ENCODE peak calls at places on chromosomes 13 and 19, in ten cellular contexts. R is stimulated activated CD8-positive, alpha-beta memory T cell treated with anti-CD3 and anti-CD28 coated beads, Interleukin-7, amount 100 ng/mL, for 1 hour; A is NK-92 treated with Interleukin-12 subunit alpha and Interleukin-12 subunit beta, amount 100 ng/mL, for 24 hours; Y is IMR-90; K is KG1; T is coronary artery; X is NCI-H1694 treated with DMSO at 0.1 percent for 48 hours; L is heart left ventricle; F is activated CD8-positive, alpha-beta memory T cell treated with anti-CD3 and anti-CD28 coated beads for 4 hours; C is memory B cell. D is an unnamed sample.

GRCh38 chr19:47444388-47444821 is 25.1 kb upstream of the MEIS3 start:
- DNase-seq in R (no peak), A (no peak), Y (no peak), K (no peak), T (no peak), X (no peak), L (peak), F (no peak), C (no peak), D (no peak)

GRCh38 chr13:97946951-97947588 is 6.4 kb upstream of the IPO5 start:
- DNase-seq in R (no peak), A (no peak), Y (peak), K (no peak), T (no peak), X (no peak), L (no peak), F (no peak), C (no peak), D (no peak)

GRCh38 chr19:29731331-29731850 is 16.3 kb upstream of the C19orf12 start:
- DNase-seq in R (no peak), A (no peak), Y (no peak), K (no peak), T (no peak), X (no peak), L (no peak), F (no peak), C (no peak), D (no peak)

GRCh38 chr13:22596157-22596863 is 584.5 kb upstream of the SGCG start:
- DNase-seq in R (no peak), A (no peak), Y (no peak), K (no peak), T (no peak), X (no peak), L (no peak), F (no peak), C (no peak), D (no peak)

GRCh38 chr13:36297259-36297599 is 385 bp downstream of the CCDC169 start:
- DNase-seq in R (no peak), A (no peak), Y (peak), K (no peak), T (no peak), X (no peak), L (no peak), F (no peak), C (no peak), D (no peak)

GRCh38 chr13:51832471-51833152 is 12.4 kb downstream of the TMEM272 start:
- DNase-seq in R (peak), A (no peak), Y (peak), K (no peak), T (no peak), X (peak), L (no peak), F (peak), C (peak), D (no peak)

GRCh38 chr13:46550822-46551221 is 2.1 kb upstream of the LRCH1 start:
- DNase-seq in R (no peak), A (no peak), Y (no peak), K (no peak), T (no peak), X (no peak), L (no peak), F (no peak), C (no peak), D (no peak)

GRCh38 chr13:32164622-32165268 is 133.2 kb downstream of the FRY start:
- DNase-seq in R (no peak), A (no peak), Y (peak), K (no peak), T (no peak), X (peak), L (no peak), F (no peak), C (peak), D (no peak)

GRCh38 chr19:17755977-17756670 is 4.8 kb downstream of the FCHO1 start:
- DNase-seq in R (no peak), A (no peak), Y (peak), K (no peak), T (no peak), X (peak), L (no peak), F (no peak), C (peak), D (no peak)

GRCh38 chr19:5480427-5480836 is 25.2 kb downstream of the ZNRF4 start:
- DNase-seq in R (no peak), A (no peak), Y (no peak), K (no peak), T (no peak), X (peak), L (no peak), F (no peak), C (no peak), D (no peak)

GRCh38 chr19:18469245-18470107 is 31.5 kb upstream of the ISYNA1 start:
- DNase-seq in R (peak), A (no peak), Y (peak), K (no peak), T (no peak), X (peak), L (peak), F (no peak), C (peak), D (no peak)

GRCh38 chr13:27960362-27961226 is 8.5 kb downstream of the CDX2 start:
- DNase-seq in R (no peak), A (no peak), Y (no peak), K (no peak), T (no peak), X (peak), L (no peak), F (no peak), C (no peak), D (peak)

GRCh38 chr19:15022752-15023151 is 26.5 kb upstream of the CASP14 start:
- DNase-seq in R (no peak), A (no peak), Y (no peak), K (no peak), T (no peak), X (no peak), L (no peak), F (no peak), C (no peak), D (no peak)

GRCh38 chr19:19595171-19595701 is 23.3 kb downstream of the PBX4 start:
- DNase-seq in R (no peak), A (no peak), Y (peak), K (no peak), T (no peak), X (peak), L (no peak), F (no peak), C (no peak), D (no peak)

GRCh38 chr13:66114127-66114526 is 1116.0 kb downstream of the PCDH9 start:
- DNase-seq in R (no peak), A (no peak), Y (peak), K (no peak), T (no peak), X (no peak), L (no peak), F (no peak), C (no peak), D (no peak)

GRCh38 chr13:43085545-43085944 is 62.2 kb downstream of the DNAJC15 start:
- DNase-seq in R (no peak), A (no peak), Y (peak), K (peak), T (no peak), X (peak), L (no peak), F (no peak), C (peak), D (no peak)

GRCh38 chr19:17775245-17775927 is 19.6 kb upstream of the B3GNT3 start:
- DNase-seq in R (peak), A (no peak), Y (peak), K (peak), T (no peak), X (no peak), L (no peak), F (no peak), C (no peak), D (no peak)

GRCh38 chr13:106595623-106596022 is 27.7 kb upstream of the ARGLU1 start:
- DNase-seq in R (no peak), A (no peak), Y (no peak), K (no peak), T (no peak), X (no peak), L (no peak), F (no peak), C (no peak), D (no peak)

GRCh38 chr19:57314146-57314545 is 6.1 kb upstream of the ZNF543 start:
- DNase-seq in R (no peak), A (no peak), Y (no peak), K (no peak), T (no peak), X (no peak), L (no peak), F (no peak), C (no peak), D (no peak)

GRCh38 chr13:91247768-91248167 is 99.7 kb upstream of the MIR17HG start:
- DNase-seq in R (no peak), A (no peak), Y (no peak), K (no peak), T (no peak), X (no peak), L (no peak), F (no peak), C (no peak), D (no peak)

GRCh38 chr19:55591555-55591954 is 7.8 kb downstream of the FIZ1 start:
- DNase-seq in R (no peak), A (no peak), Y (no peak), K (no peak), T (no peak), X (no peak), L (no peak), F (no peak), C (no peak), D (no peak)